ENCODE peak calls at places on chromosomes 1 and 21, in five cellular contexts. W is HCT116, A is breast epithelium, M is A549, F is prostate gland. X is an unnamed sample.
A peak's percentile ranks its signal among the peaks of the same experiment; 100 is the strongest.

GRCh38 chr1:5617179-5618015 is 374.8 kb downstream of the NPHP4 start:
- DNase-seq in A (no peak), W (no peak), F (no peak), M (no peak), X (no peak)

GRCh38 chr1:247429526-247429925 is 13.6 kb downstream of the NLRP3 start:
- DNase-seq in W (no peak), F (no peak), M (no peak), A (no peak), X (peak; percentile 52)

GRCh38 chr1:156904187-156904959 is 10.9 kb downstream of the PEAR1 start:
- DNase-seq in M (no peak), F (no peak), W (no peak), A (no peak), X (no peak)

GRCh38 chr1:230102046-230102445 is 35.0 kb downstream of the GALNT2 start:
- DNase-seq in F (no peak), M (no peak), A (no peak), W (no peak), X (no peak)

GRCh38 chr1:203318229-203318517 is 12.9 kb downstream of the BTG2 start:
- DNase-seq in M (no peak), F (no peak), A (no peak), W (no peak), X (no peak)

GRCh38 chr1:16391408-16391807 is 24.4 kb downstream of the SZRD1 start:
- DNase-seq in M (no peak), A (no peak), W (no peak), F (no peak), X (no peak)

GRCh38 chr1:59292557-59292956 is 4.3 kb upstream of the FGGY start:
- DNase-seq in M (peak; percentile 58), F (no peak), W (no peak), A (no peak), X (peak; percentile 41)

GRCh38 chr1:178450871-178451270 is 45.9 kb downstream of the CLEC20A start:
- DNase-seq in W (no peak), M (no peak), F (no peak), A (no peak), X (no peak)

GRCh38 chr1:28136636-28137613 is 39.6 kb downstream of the PTAFR start:
- DNase-seq in M (no peak), W (no peak), F (no peak), A (no peak), X (no peak)

GRCh38 chr1:15385420-15385819 is 24.3 kb upstream of the EFHD2 start:
- DNase-seq in W (no peak), M (no peak), F (no peak), A (no peak), X (no peak)

GRCh38 chr21:33308586-33309490 is 15.9 kb upstream of the IFNAR1 start:
- DNase-seq in W (no peak), M (no peak), A (no peak), F (peak; percentile 2), X (no peak)

GRCh38 chr21:44791246-44791645 is 10.4 kb downstream of the UBE2G2 start:
- DNase-seq in F (no peak), M (no peak), A (no peak), W (no peak), X (no peak)

GRCh38 chr1:231796141-231796540 is 169.6 kb downstream of the DISC1 start:
- DNase-seq in W (no peak), A (no peak), M (no peak), F (no peak), X (no peak)

GRCh38 chr1:68608289-68608688 is 111.4 kb upstream of the DEPDC1 start:
- DNase-seq in F (no peak), M (no peak), A (no peak), W (no peak), X (no peak)

GRCh38 chr1:183925947-183926346 is 111.6 kb downstream of the COLGALT2 start:
- DNase-seq in W (no peak), M (no peak), A (no peak), F (no peak), X (no peak)

GRCh38 chr1:206946261-206946660 is at the start of gene PIGR:
- DNase-seq in M (no peak), W (no peak), F (no peak), A (no peak), X (no peak)

GRCh38 chr1:147245129-147245528 is 2.6 kb downstream of the CHD1L start:
- DNase-seq in M (no peak), W (no peak), F (no peak), A (no peak), X (no peak)

GRCh38 chr1:13730751-13731482 is 30.9 kb downstream of the PRDM2 start:
- DNase-seq in F (peak; percentile 13), A (peak; percentile 43), W (no peak), M (no peak), X (peak; percentile 50)

GRCh38 chr1:201630582-201630981 is 91.7 kb downstream of the NAV1 start:
- DNase-seq in W (no peak), M (no peak), F (no peak), A (no peak), X (no peak)

GRCh38 chr1:25550155-25550506 is 6.7 kb downstream of the LDLRAP1 start:
- DNase-seq in W (no peak), M (no peak), F (no peak), A (no peak), X (no peak)

GRCh38 chr21:23963454-23963853 is 1643.8 kb downstream of the MRPL39 start:
- DNase-seq in W (no peak), A (no peak), F (no peak), M (no peak), X (no peak)

GRCh38 chr1:145927916-145928647 is 798 bp upstream of the RBM8A start:
- DNase-seq in F (no peak), M (no peak), W (no peak), A (no peak), X (no peak)

GRCh38 chr1:76784502-76784901 is 82.8 kb upstream of the ST6GALNAC5 start:
- DNase-seq in M (no peak), F (no peak), W (no peak), A (no peak), X (no peak)

GRCh38 chr1:209607102-209607794 is 23.7 kb downstream of the CAMK1G start:
- DNase-seq in F (no peak), W (no peak), M (peak; percentile 44), A (no peak), X (no peak)

GRCh38 chr21:41615613-41616012 is 107.7 kb upstream of the TMPRSS2 start:
- DNase-seq in W (no peak), M (no peak), A (peak; percentile 66), F (peak; percentile 58), X (no peak)

GRCh38 chr1:27007909-27008582 is 4.6 kb downstream of the TENT5B start:
- DNase-seq in F (peak; percentile 91), M (peak; percentile 53), A (peak; percentile 95), W (no peak), X (no peak)

GRCh38 chr1:27011976-27012563 is 580 bp downstream of the TENT5B start:
- DNase-seq in W (no peak), M (peak; percentile 18), F (no peak), A (no peak), X (no peak)

GRCh38 chr1:27009601-27010197 is 3.0 kb downstream of the TENT5B start:
- DNase-seq in A (peak; percentile 81), M (peak; percentile 29), W (no peak), F (peak; percentile 81), X (no peak)

GRCh38 chr1:27011058-27011764 is 1.4 kb downstream of the TENT5B start:
- DNase-seq in A (peak; percentile 93), M (peak; percentile 81), F (peak; percentile 73), W (peak; percentile 54), X (no peak)

GRCh38 chr1:27010226-27010994 is 2.2 kb downstream of the TENT5B start:
- DNase-seq in A (no peak), M (no peak), F (no peak), W (no peak), X (no peak)
- H3K27ac ChIP-seq in A (peak overlapping the region; percentile 92), M (peak overlapping the region; percentile 83), F (peak overlapping the region; percentile 80), W (peak overlapping the region; percentile 43), X (no peak overlapping the region)

DNA sequence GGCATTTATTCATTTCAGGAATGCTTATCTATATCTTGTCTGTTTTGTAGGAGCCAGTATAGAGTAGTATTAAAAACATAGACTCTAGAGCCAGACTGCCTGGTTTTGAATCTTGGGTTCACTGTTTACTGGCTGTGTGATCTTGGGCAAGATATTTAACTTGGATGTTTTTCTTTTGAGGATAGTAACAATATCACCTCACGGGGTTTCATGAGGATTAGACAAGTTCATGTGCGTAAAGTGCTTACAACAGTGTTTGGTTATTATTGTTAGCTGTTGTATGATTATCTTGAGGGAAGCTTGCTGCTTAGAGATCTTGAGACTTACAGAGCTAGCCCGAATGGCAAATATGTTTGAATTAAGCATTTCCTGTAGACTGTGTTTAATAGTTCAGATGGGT is 40.2 kb downstream of the WNT4 start:
- DNase-seq in A (no peak), F (no peak), M (no peak), W (no peak), X (no peak)
- H3K4me1 ChIP-seq in A (no peaks in the 10 kb centered on the region), F (no peaks in the 10 kb centered on the region), M (no peaks in the 10 kb centered on the region), W (no peaks in the 10 kb centered on the region), X (peaks cover 3% of the 10 kb centered on the region)

GRCh38 chr1:214549604-214550338 is 1.6 kb downstream of the PTPN14 start:
- DNase-seq in F (peak; percentile 10), M (peak; percentile 39), W (no peak), A (no peak), X (no peak)
- TF ChIP-seq POLR2A in F (no peak), M (no peak), W (no peak), A (no peak), X (no peak)

DNA sequence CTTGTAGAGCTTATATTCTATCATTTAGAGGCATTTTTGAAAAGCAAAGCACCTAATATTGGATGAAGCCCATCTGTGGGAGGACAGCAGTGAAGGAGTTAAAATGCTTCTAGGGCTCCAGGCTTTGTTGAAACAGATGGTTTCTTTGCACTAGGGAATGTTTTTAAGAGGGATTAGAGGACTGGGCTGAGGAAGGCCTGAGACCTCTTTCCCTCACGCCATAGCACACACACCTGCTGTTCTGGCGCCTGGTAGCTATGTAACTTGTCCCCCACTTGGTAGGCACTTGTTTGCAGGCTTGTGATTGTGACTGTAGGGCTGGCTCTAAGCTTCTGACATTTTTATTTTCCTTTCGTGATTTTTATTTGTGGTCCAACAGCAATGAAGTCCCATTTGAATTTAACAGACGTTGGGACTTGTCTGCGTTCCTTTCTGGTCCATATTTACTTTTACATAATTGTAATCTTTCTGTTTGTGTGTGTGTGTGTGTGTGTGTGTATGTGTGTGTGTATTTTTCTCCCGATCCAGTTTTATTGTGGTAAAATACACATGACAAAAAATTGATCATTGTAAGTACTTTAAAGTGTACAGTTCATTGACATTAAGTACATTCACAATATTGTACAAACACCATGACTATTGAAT is 33.6 kb upstream of the MACF1 start:
- DNase-seq in M (no peak), F (no peak), A (no peak), W (no peak), X (no peak)
- H3K27ac ChIP-seq in M (peak overlapping the region; percentile 91), F (peak overlapping the region; percentile 6), A (peak overlapping the region; percentile 13), W (no peak overlapping the region), X (no peak overlapping the region)

GRCh38 chr1:46404482-46405203 is 10.5 kb downstream of the FAAH start:
- DNase-seq in M (no peak), W (no peak), F (no peak), A (no peak), X (no peak)

GRCh38 chr1:46405724-46406123 is 11.6 kb downstream of the FAAH start:
- DNase-seq in A (no peak), M (no peak), W (no peak), F (no peak), X (no peak)

GRCh38 chr1:46406881-46407608 is 12.9 kb downstream of the FAAH start:
- DNase-seq in W (no peak), A (no peak), M (no peak), F (no peak), X (no peak)

GRCh38 chr1:46403916-46404315 is 9.8 kb downstream of the FAAH start:
- DNase-seq in W (no peak), A (no peak), F (no peak), M (no peak), X (no peak)

GRCh38 chr1:46405204-46405555 is 11.1 kb downstream of the FAAH start:
- DNase-seq in M (no peak), W (no peak), A (no peak), F (no peak), X (no peak)
- H3K4me1 ChIP-seq in M (peaks cover 8% of the 10 kb centered on the region), W (peaks cover 18% of the 10 kb centered on the region), A (no peaks in the 10 kb centered on the region), F (peaks cover 10% of the 10 kb centered on the region), X (peaks cover 5% of the 10 kb centered on the region)

X was measured in testis.